ENCODE peak calls at places on chromosomes 4 and X, in nine cellular contexts. One of them, this sample, is unnamed. For H3K27me3, the result is how much of the 10 kb centered on the place peaks cover.

GRCh38 chr4:107994894-107995293 is 5.2 kb downstream of the HADH start:
- DNase-seq in A673: no peak
- DNase-seq in uterus: no peak
- DNase-seq in H9: no peak
- DNase-seq in PC-3: no peak
- DNase-seq in right lobe of liver: no peak
- DNase-seq in CD8-positive, alpha-beta T cell: no peak
- DNase-seq in HepG2: no peak
- DNase-seq in pancreas: no peak
- DNase-seq in this sample: no peak

GRCh38 chr4:158998624-158999023 is 104.3 kb upstream of the RAPGEF2 start:
- DNase-seq in CD8-positive, alpha-beta T cell: no peak
- DNase-seq in A673: peak
- DNase-seq in uterus: no peak
- DNase-seq in right lobe of liver: no peak
- DNase-seq in H9: no peak
- DNase-seq in PC-3: peak
- DNase-seq in pancreas: no peak
- DNase-seq in HepG2: no peak
- DNase-seq in this sample: no peak

GRCh38 chr4:10656988-10657387 is 27.6 kb downstream of the CLNK start:
- DNase-seq in pancreas: no peak
- DNase-seq in H9: no peak
- DNase-seq in HepG2: no peak
- DNase-seq in PC-3: peak
- DNase-seq in CD8-positive, alpha-beta T cell: no peak
- DNase-seq in right lobe of liver: no peak
- DNase-seq in uterus: no peak
- DNase-seq in A673: no peak
- DNase-seq in this sample: no peak

GRCh38 chr4:174764105-174764729 is 64.8 kb downstream of the GLRA3 start:
- DNase-seq in pancreas: no peak
- DNase-seq in uterus: no peak
- DNase-seq in CD8-positive, alpha-beta T cell: no peak
- DNase-seq in right lobe of liver: no peak
- DNase-seq in H9: no peak
- DNase-seq in A673: peak
- DNase-seq in PC-3: peak
- DNase-seq in HepG2: peak
- DNase-seq in this sample: peak

GRCh38 chr4:103018391-103019318 is 850 bp downstream of the SLC9B1 start:
- DNase-seq in A673: peak
- DNase-seq in CD8-positive, alpha-beta T cell: peak
- DNase-seq in pancreas: peak
- DNase-seq in HepG2: peak
- DNase-seq in PC-3: no peak
- DNase-seq in right lobe of liver: no peak
- DNase-seq in H9: no peak
- DNase-seq in uterus: peak
- DNase-seq in this sample: no peak

GRCh38 chrX:111375747-111376146 is 36.2 kb downstream of the DCX start:
- DNase-seq in PC-3: no peak
- DNase-seq in right lobe of liver: no peak
- DNase-seq in A673: peak
- DNase-seq in CD8-positive, alpha-beta T cell: no peak
- DNase-seq in pancreas: no peak
- DNase-seq in uterus: no peak
- DNase-seq in HepG2: no peak
- DNase-seq in H9: no peak
- DNase-seq in this sample: no peak

GRCh38 chrX:41922694-41923171 is 621 bp downstream of the CASK start:
- DNase-seq in PC-3: peak
- DNase-seq in HepG2: no peak
- DNase-seq in uterus: peak
- DNase-seq in CD8-positive, alpha-beta T cell: peak
- DNase-seq in right lobe of liver: peak
- DNase-seq in A673: peak
- DNase-seq in pancreas: peak
- DNase-seq in H9: peak
- DNase-seq in this sample: peak

GRCh38 chrX:30275498-30275897 is 28.6 kb downstream of the MAGEB1 start:
- DNase-seq in PC-3: peak
- DNase-seq in pancreas: no peak
- DNase-seq in uterus: no peak
- DNase-seq in right lobe of liver: no peak
- DNase-seq in A673: peak
- DNase-seq in H9: no peak
- DNase-seq in HepG2: no peak
- DNase-seq in CD8-positive, alpha-beta T cell: no peak
- DNase-seq in this sample: no peak

GRCh38 chrX:120514236-120514635 is 45.1 kb upstream of the LAMP2 start:
- DNase-seq in right lobe of liver: no peak
- DNase-seq in pancreas: peak
- DNase-seq in CD8-positive, alpha-beta T cell: no peak
- DNase-seq in PC-3: peak
- DNase-seq in uterus: no peak
- DNase-seq in H9: peak
- DNase-seq in A673: peak
- DNase-seq in HepG2: peak
- DNase-seq in this sample: no peak

GRCh38 chrX:118495958-118496762 is 545 bp downstream of the DOCK11 start:
- DNase-seq in uterus: peak
- DNase-seq in right lobe of liver: peak
- DNase-seq in pancreas: peak
- DNase-seq in A673: peak
- DNase-seq in PC-3: peak
- DNase-seq in CD8-positive, alpha-beta T cell: peak
- DNase-seq in H9: peak
- DNase-seq in HepG2: no peak
- DNase-seq in this sample: peak

GRCh38 chr4:156614536-156614935 is 357.1 kb downstream of the PDGFC start:
- DNase-seq in PC-3: no peak
- DNase-seq in uterus: no peak
- DNase-seq in H9: no peak
- DNase-seq in right lobe of liver: no peak
- DNase-seq in CD8-positive, alpha-beta T cell: no peak
- DNase-seq in pancreas: no peak
- DNase-seq in A673: no peak
- DNase-seq in HepG2: no peak
- DNase-seq in this sample: no peak

GRCh38 chr4:96193061-96193460 is 353.2 kb downstream of the PDHA2 start:
- DNase-seq in uterus: no peak
- DNase-seq in pancreas: no peak
- DNase-seq in A673: no peak
- DNase-seq in HepG2: no peak
- DNase-seq in PC-3: no peak
- DNase-seq in H9: no peak
- DNase-seq in right lobe of liver: no peak
- DNase-seq in CD8-positive, alpha-beta T cell: no peak
- DNase-seq in this sample: no peak

GRCh38 chr4:57442834-57443291 is 332.7 kb upstream of the IGFBP7 start:
- DNase-seq in H9: peak
- DNase-seq in PC-3: peak
- DNase-seq in CD8-positive, alpha-beta T cell: no peak
- DNase-seq in HepG2: peak
- DNase-seq in uterus: no peak
- DNase-seq in right lobe of liver: peak
- DNase-seq in pancreas: peak
- DNase-seq in A673: no peak
- DNase-seq in this sample: peak

GRCh38 chr4:160299608-160300007 is 1196.7 kb downstream of the RAPGEF2 start:
- DNase-seq in A673: peak
- DNase-seq in CD8-positive, alpha-beta T cell: no peak
- DNase-seq in PC-3: peak
- DNase-seq in right lobe of liver: no peak
- DNase-seq in uterus: no peak
- DNase-seq in pancreas: no peak
- DNase-seq in H9: no peak
- DNase-seq in HepG2: no peak
- DNase-seq in this sample: no peak

GRCh38 chr4:183157215-183157614 is 58.2 kb downstream of the WWC2 start:
- DNase-seq in PC-3: peak
- DNase-seq in pancreas: no peak
- DNase-seq in HepG2: no peak
- DNase-seq in CD8-positive, alpha-beta T cell: no peak
- DNase-seq in A673: no peak
- DNase-seq in H9: no peak
- DNase-seq in uterus: no peak
- DNase-seq in right lobe of liver: no peak
- DNase-seq in this sample: no peak
- TF ChIP-seq CTCF in PC-3: peak
- TF ChIP-seq CTCF in pancreas: no peak
- TF ChIP-seq CTCF in HepG2: no peak
- TF ChIP-seq CTCF in CD8-positive, alpha-beta T cell: no peak
- TF ChIP-seq CTCF in A673: peak
- TF ChIP-seq CTCF in H9: peak
- TF ChIP-seq CTCF in uterus: no peak
- TF ChIP-seq CTCF in right lobe of liver: peak
- TF ChIP-seq CTCF in this sample: peak

GRCh38 chr4:4872148-4872903 is 12.9 kb downstream of the MSX1 start:
- DNase-seq in uterus: no peak
- DNase-seq in pancreas: no peak
- DNase-seq in right lobe of liver: no peak
- DNase-seq in PC-3: no peak
- DNase-seq in A673: no peak
- DNase-seq in CD8-positive, alpha-beta T cell: no peak
- DNase-seq in HepG2: no peak
- DNase-seq in H9: peak
- DNase-seq in this sample: no peak

GRCh38 chr4:4869380-4869723 is 9.9 kb downstream of the MSX1 start:
- DNase-seq in CD8-positive, alpha-beta T cell: no peak
- DNase-seq in uterus: no peak
- DNase-seq in right lobe of liver: no peak
- DNase-seq in A673: no peak
- DNase-seq in H9: no peak
- DNase-seq in HepG2: no peak
- DNase-seq in pancreas: no peak
- DNase-seq in PC-3: no peak
- DNase-seq in this sample: no peak

GRCh38 chr4:4870493-4871266 is 11.2 kb downstream of the MSX1 start:
- DNase-seq in right lobe of liver: no peak
- DNase-seq in PC-3: no peak
- DNase-seq in A673: no peak
- DNase-seq in H9: no peak
- DNase-seq in CD8-positive, alpha-beta T cell: no peak
- DNase-seq in pancreas: no peak
- DNase-seq in HepG2: no peak
- DNase-seq in uterus: no peak
- DNase-seq in this sample: no peak

GRCh38 chr4:4869731-4870483 is 10.4 kb downstream of the MSX1 start:
- DNase-seq in right lobe of liver: no peak
- DNase-seq in pancreas: no peak
- DNase-seq in H9: peak
- DNase-seq in HepG2: no peak
- DNase-seq in CD8-positive, alpha-beta T cell: no peak
- DNase-seq in uterus: no peak
- DNase-seq in PC-3: no peak
- DNase-seq in A673: no peak
- DNase-seq in this sample: no peak

GRCh38 chr4:4871267-4872147 is 12.0 kb downstream of the MSX1 start:
- DNase-seq in PC-3: no peak
- DNase-seq in pancreas: no peak
- DNase-seq in uterus: no peak
- DNase-seq in CD8-positive, alpha-beta T cell: no peak
- DNase-seq in A673: no peak
- DNase-seq in H9: no peak
- DNase-seq in right lobe of liver: no peak
- DNase-seq in HepG2: no peak
- DNase-seq in this sample: no peak
- H3K27me3 ChIP-seq in PC-3: half or more
- H3K27me3 ChIP-seq in pancreas: under half
- H3K27me3 ChIP-seq in uterus: under half
- H3K27me3 ChIP-seq in CD8-positive, alpha-beta T cell: under half
- H3K27me3 ChIP-seq in A673: half or more
- H3K27me3 ChIP-seq in H9: half or more
- H3K27me3 ChIP-seq in right lobe of liver: under half
- H3K27me3 ChIP-seq in HepG2: half or more
- H3K27me3 ChIP-seq in this sample: under half

DNA sequence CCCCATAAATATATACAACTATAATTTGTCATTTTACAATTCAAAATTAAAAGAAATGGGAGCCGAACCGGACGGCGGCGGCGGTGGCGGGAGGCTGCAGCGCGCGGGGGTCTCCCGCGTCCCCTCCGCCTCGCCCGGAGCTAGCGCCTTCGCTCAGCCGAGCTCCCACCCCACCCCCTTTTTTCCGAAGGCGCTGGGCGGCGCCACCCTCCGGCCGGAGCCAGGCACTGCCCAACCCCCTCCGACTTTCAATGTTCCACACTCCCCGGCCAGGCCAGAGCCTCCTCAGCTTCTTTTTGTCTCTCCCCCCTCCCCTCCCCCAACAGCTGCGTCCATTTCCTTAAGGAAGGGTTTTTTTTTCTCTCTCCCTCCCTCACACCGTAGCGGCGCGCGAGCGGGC is 214.1 kb upstream of the GEMIN8 start:
- DNase-seq in pancreas: no peak
- DNase-seq in H9: peak
- DNase-seq in uterus: no peak
- DNase-seq in HepG2: no peak
- DNase-seq in PC-3: no peak
- DNase-seq in CD8-positive, alpha-beta T cell: no peak
- DNase-seq in right lobe of liver: no peak
- DNase-seq in A673: no peak
- DNase-seq in this sample: no peak
- TF ChIP-seq CTCF in pancreas: no peak
- TF ChIP-seq CTCF in H9: peak
- TF ChIP-seq CTCF in uterus: no peak
- TF ChIP-seq CTCF in HepG2: no peak
- TF ChIP-seq CTCF in PC-3: no peak
- TF ChIP-seq CTCF in CD8-positive, alpha-beta T cell: no peak
- TF ChIP-seq CTCF in right lobe of liver: no peak
- TF ChIP-seq CTCF in A673: no peak
- TF ChIP-seq CTCF in this sample: no peak

DNA sequence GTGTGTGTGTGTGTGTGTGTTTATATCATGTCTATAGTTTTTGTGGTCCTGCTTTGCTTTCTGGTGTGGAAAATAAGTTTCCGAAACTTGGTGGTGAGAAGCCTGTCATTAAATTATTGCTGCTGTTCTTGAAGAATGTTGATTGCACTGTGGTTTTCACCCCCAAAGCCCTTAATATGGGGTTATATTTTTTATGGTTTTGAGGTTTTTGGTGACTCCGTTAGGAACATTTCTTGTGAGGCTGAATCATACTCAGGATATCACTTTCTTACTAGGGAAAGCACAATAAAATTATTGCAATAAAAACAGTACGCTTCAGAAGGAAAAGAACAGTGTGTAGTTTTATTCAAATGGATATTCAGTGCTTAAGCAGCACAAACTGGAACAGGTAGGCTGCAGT is 539.1 kb upstream of the MAGEB18 start:
- DNase-seq in PC-3: no peak
- DNase-seq in right lobe of liver: no peak
- DNase-seq in A673: no peak
- DNase-seq in HepG2: no peak
- DNase-seq in uterus: no peak
- DNase-seq in pancreas: no peak
- DNase-seq in H9: no peak
- DNase-seq in CD8-positive, alpha-beta T cell: no peak
- DNase-seq in this sample: no peak
- H3K27me3 ChIP-seq in PC-3: under half
- H3K27me3 ChIP-seq in right lobe of liver: under half
- H3K27me3 ChIP-seq in A673: under half
- H3K27me3 ChIP-seq in HepG2: under half
- H3K27me3 ChIP-seq in uterus: under half
- H3K27me3 ChIP-seq in pancreas: under half
- H3K27me3 ChIP-seq in H9: under half
- H3K27me3 ChIP-seq in CD8-positive, alpha-beta T cell: under half
- H3K27me3 ChIP-seq in this sample: under half

This sample was measured in Caco-2.